ENCODE peak calls at places on chromosomes 2 and 18, in nine cellular contexts. V, P, M, J, R, S, U, K and Y are unnamed samples. For H3K27me3, the result is how much of the 10 kb centered on the place peaks cover.

GRCh38 chr18:57925706-57926105 is 118.3 kb upstream of the NEDD4L start:
- DNase-seq in S (no peak), V (no peak), U (no peak), K (peak), M (peak), J (no peak), P (no peak), R (no peak), Y (no peak)

GRCh38 chr2:109032229-109032800 is 43.3 kb upstream of the EDAR start:
- DNase-seq in P (no peak), U (no peak), V (no peak), J (no peak), R (no peak), M (no peak), S (peak), K (no peak), Y (no peak)

GRCh38 chr2:86333378-86333777 is 4.0 kb downstream of the REEP1 start:
- DNase-seq in S (no peak), M (no peak), K (no peak), P (no peak), V (no peak), J (no peak), R (no peak), U (no peak), Y (no peak)

GRCh38 chr2:217935245-217935879 is 67.4 kb downstream of the TNS1 start:
- DNase-seq in U (no peak), P (peak), S (no peak), V (no peak), K (no peak), M (peak), J (peak), R (no peak), Y (no peak)

GRCh38 chr2:173347305-173348168 is 7.1 kb upstream of the CDCA7 start:
- DNase-seq in R (no peak), J (no peak), S (no peak), U (no peak), K (no peak), M (no peak), V (no peak), P (no peak), Y (no peak)

GRCh38 chr18:60873708-60874107 is 459.5 kb upstream of the CDH20 start:
- DNase-seq in K (no peak), V (no peak), P (no peak), R (no peak), M (peak), S (no peak), U (no peak), J (no peak), Y (no peak)

GRCh38 chr2:44778221-44778654 is 163.3 kb upstream of the SIX3 start:
- DNase-seq in S (no peak), P (no peak), U (no peak), K (no peak), J (no peak), R (no peak), M (no peak), V (no peak), Y (no peak)

GRCh38 chr18:45408218-45408617 is 207.1 kb upstream of the SLC14A2 start:
- DNase-seq in V (no peak), U (no peak), J (no peak), K (no peak), R (no peak), P (no peak), M (no peak), S (no peak), Y (no peak)

GRCh38 chr2:214856116-214856515 is 46.6 kb upstream of the BARD1 start:
- DNase-seq in M (no peak), P (no peak), S (no peak), J (no peak), K (peak), U (no peak), V (no peak), R (no peak), Y (no peak)

GRCh38 chr2:140892911-140893637 is 1237.7 kb downstream of the LRP1B start:
- DNase-seq in S (no peak), V (no peak), M (no peak), R (no peak), U (no peak), K (no peak), P (no peak), J (no peak), Y (no peak)

GRCh38 chr2:19226871-19227270 is 131.6 kb downstream of the OSR1 start:
- DNase-seq in U (no peak), J (no peak), K (no peak), M (no peak), R (no peak), P (no peak), S (no peak), V (no peak), Y (no peak)

GRCh38 chr18:44943201-44943881 is 262.7 kb downstream of the SETBP1 start:
- DNase-seq in J (no peak), K (no peak), P (no peak), R (peak), V (no peak), M (no peak), U (no peak), S (no peak), Y (peak)

GRCh38 chr2:168699834-168700417 is 102.5 kb upstream of the NOSTRIN start:
- DNase-seq in V (peak), M (peak), J (peak), R (peak), U (no peak), P (peak), K (peak), S (no peak), Y (no peak)

GRCh38 chr2:215461836-215462532 is 26.1 kb upstream of the FN1 start:
- DNase-seq in J (no peak), V (no peak), R (no peak), U (no peak), P (no peak), K (no peak), S (no peak), M (peak), Y (no peak)

GRCh38 chr2:208036357-208036756 is 11.0 kb upstream of the PLEKHM3 start:
- DNase-seq in V (no peak), K (no peak), P (no peak), J (no peak), S (no peak), U (no peak), R (no peak), M (peak), Y (no peak)

GRCh38 chr2:217822296-217823252 is 180.2 kb downstream of the TNS1 start:
- DNase-seq in M (no peak), U (no peak), V (no peak), J (peak), P (no peak), K (no peak), S (no peak), R (no peak), Y (no peak)

GRCh38 chr2:96546797-96547196 is 10.2 kb downstream of the ARID5A start:
- DNase-seq in S (no peak), P (no peak), M (no peak), J (no peak), K (no peak), U (no peak), V (no peak), R (no peak), Y (no peak)

GRCh38 chr2:171893824-171894611 is at the start of gene SLC25A12:
- DNase-seq in P (peak), J (peak), M (peak), K (peak), V (peak), R (peak), S (peak), U (peak), Y (peak)

GRCh38 chr2:12824304-12824761 is 107.6 kb downstream of the TRIB2 start:
- DNase-seq in R (peak), V (no peak), U (no peak), M (peak), J (no peak), S (no peak), K (no peak), P (peak), Y (no peak)

GRCh38 chr2:29058082-29058481 is 16.2 kb downstream of the PCARE start:
- DNase-seq in M (no peak), J (no peak), S (no peak), K (no peak), U (no peak), P (no peak), R (no peak), V (no peak), Y (no peak)

GRCh38 chr2:181949047-181949446 is 36.6 kb upstream of the PPP1R1C start:
- DNase-seq in U (no peak), R (no peak), V (no peak), J (no peak), M (no peak), K (no peak), P (no peak), S (no peak), Y (no peak)

GRCh38 chr2:3666613-3666975 is 8.6 kb downstream of the ALLC start:
- DNase-seq in P (no peak), K (no peak), V (no peak), M (no peak), U (no peak), S (peak), J (no peak), R (no peak), Y (no peak)

GRCh38 chr2:63698825-63699548 is 110.2 kb downstream of the MDH1 start:
- DNase-seq in U (peak), J (no peak), R (peak), S (no peak), K (peak), P (peak), V (peak), M (peak), Y (peak)

GRCh38 chr2:2116657-2117056 is 214.4 kb downstream of the MYT1L start:
- DNase-seq in R (no peak), U (no peak), J (no peak), S (no peak), P (no peak), K (no peak), M (no peak), V (no peak), Y (no peak)

GRCh38 chr2:162908567-162908966 is 70.0 kb upstream of the KCNH7 start:
- DNase-seq in S (no peak), P (no peak), V (no peak), M (no peak), U (no peak), J (no peak), R (no peak), K (no peak), Y (peak)

GRCh38 chr2:201754683-201755415 is 25.9 kb downstream of the ALS2 start:
- DNase-seq in M (no peak), V (no peak), J (no peak), S (no peak), R (no peak), P (no peak), U (no peak), K (no peak), Y (no peak)

GRCh38 chr2:170425291-170425751 is 247.4 kb downstream of the MYO3B start:
- DNase-seq in S (no peak), M (peak), R (peak), J (no peak), U (no peak), V (peak), K (no peak), P (no peak), Y (no peak)

GRCh38 chr2:235514627-235515363 is 21.0 kb downstream of the AGAP1 start:
- DNase-seq in V (no peak), M (no peak), U (no peak), R (peak), S (no peak), J (peak), P (no peak), K (no peak), Y (no peak)

GRCh38 chr2:135218426-135218825 is 166.3 kb downstream of the RAB3GAP1 start:
- DNase-seq in S (no peak), M (no peak), P (no peak), K (no peak), V (no peak), J (no peak), R (no peak), U (no peak), Y (no peak)

GRCh38 chr2:27262379-27263286 is at the start of gene SLC30A3:
- DNase-seq in P (peak), J (peak), V (peak), M (peak), R (peak), S (peak), K (no peak), U (no peak), Y (no peak)

GRCh38 chr2:152762202-152762601 is 43.8 kb downstream of the ARL6IP6 start:
- DNase-seq in J (no peak), K (peak), S (no peak), V (no peak), M (peak), P (no peak), U (no peak), R (peak), Y (no peak)

GRCh38 chr2:232901711-232902578 is 31.9 kb downstream of the SNORC start:
- DNase-seq in V (no peak), S (no peak), R (peak), K (peak), M (peak), P (no peak), U (no peak), J (no peak), Y (no peak)

GRCh38 chr2:10043906-10044601 is 704 bp downstream of the KLF11 start:
- DNase-seq in V (peak), J (peak), K (peak), U (peak), M (peak), R (peak), P (peak), S (peak), Y (no peak)

GRCh38 chr2:231928901-231929725 is 2.9 kb upstream of the NPPC start:
- DNase-seq in S (peak), K (no peak), V (no peak), P (no peak), U (no peak), M (no peak), R (no peak), J (no peak), Y (no peak)

GRCh38 chr2:61135510-61135909 is 26.5 kb upstream of the C2orf74 start:
- DNase-seq in V (no peak), S (no peak), R (peak), U (no peak), P (no peak), M (peak), J (no peak), K (no peak), Y (no peak)

GRCh38 chr2:11656252-11656651 is 13.7 kb downstream of the NTSR2 start:
- DNase-seq in U (no peak), S (no peak), K (no peak), V (no peak), J (no peak), M (no peak), P (no peak), R (no peak), Y (no peak)

GRCh38 chr2:11657646-11658045 is 12.3 kb downstream of the NTSR2 start:
- DNase-seq in K (no peak), M (no peak), P (no peak), S (no peak), R (no peak), J (no peak), V (no peak), U (no peak), Y (no peak)

GRCh38 chr2:11656671-11657101 is 13.3 kb downstream of the NTSR2 start:
- DNase-seq in V (peak), J (no peak), K (no peak), S (no peak), P (no peak), U (no peak), R (no peak), M (no peak), Y (no peak)

GRCh38 chr2:11658208-11658607 is 11.8 kb downstream of the NTSR2 start:
- DNase-seq in M (no peak), J (no peak), P (no peak), R (no peak), V (no peak), S (no peak), U (no peak), K (no peak), Y (no peak)

DNA sequence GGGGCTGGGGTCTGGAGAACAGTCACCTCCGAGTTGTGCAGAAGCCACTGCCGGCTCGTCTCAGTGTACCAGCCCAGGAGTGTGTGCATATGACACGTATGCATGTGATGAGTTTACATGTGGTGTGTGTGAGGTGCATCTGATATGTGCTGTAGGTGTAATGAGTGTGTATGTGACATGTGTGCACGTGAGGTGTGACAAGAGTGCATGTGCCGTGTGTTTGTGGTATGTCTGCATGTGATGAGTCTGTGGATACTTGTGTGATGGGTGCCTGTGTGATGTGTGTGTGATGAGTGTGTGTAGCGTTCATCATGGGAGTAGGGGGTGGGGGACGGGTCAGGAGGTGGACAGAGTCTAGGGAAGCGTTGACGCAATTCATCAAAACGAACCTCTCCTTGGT is 12.8 kb downstream of the NTSR2 start:
- DNase-seq in J (no peak), V (no peak), P (no peak), R (no peak), M (no peak), K (no peak), S (no peak), U (no peak), Y (no peak)
- H3K27me3 ChIP-seq in J (under half), V (under half), P (under half), R (under half), M (under half), K (under half), S (under half), U (under half), Y (under half)

GRCh38 chr2:98914713-98915580 is 21.1 kb downstream of the CRACDL start:
- DNase-seq in U (no peak), M (no peak), J (no peak), P (no peak), V (no peak), K (no peak), R (no peak), S (no peak), Y (no peak)

GRCh38 chr2:98912957-98913915 is 22.8 kb downstream of the CRACDL start:
- DNase-seq in P (no peak), K (no peak), M (peak), U (no peak), R (no peak), V (no peak), S (peak), J (no peak), Y (no peak)

GRCh38 chr2:98913916-98914712 is 21.9 kb downstream of the CRACDL start:
- DNase-seq in U (no peak), P (no peak), R (no peak), J (peak), S (no peak), V (no peak), K (no peak), M (no peak), Y (no peak)

GRCh38 chr2:98915751-98916358 is 20.2 kb downstream of the CRACDL start:
- DNase-seq in U (no peak), R (no peak), P (no peak), V (no peak), J (no peak), K (no peak), M (peak), S (no peak), Y (no peak)

DNA sequence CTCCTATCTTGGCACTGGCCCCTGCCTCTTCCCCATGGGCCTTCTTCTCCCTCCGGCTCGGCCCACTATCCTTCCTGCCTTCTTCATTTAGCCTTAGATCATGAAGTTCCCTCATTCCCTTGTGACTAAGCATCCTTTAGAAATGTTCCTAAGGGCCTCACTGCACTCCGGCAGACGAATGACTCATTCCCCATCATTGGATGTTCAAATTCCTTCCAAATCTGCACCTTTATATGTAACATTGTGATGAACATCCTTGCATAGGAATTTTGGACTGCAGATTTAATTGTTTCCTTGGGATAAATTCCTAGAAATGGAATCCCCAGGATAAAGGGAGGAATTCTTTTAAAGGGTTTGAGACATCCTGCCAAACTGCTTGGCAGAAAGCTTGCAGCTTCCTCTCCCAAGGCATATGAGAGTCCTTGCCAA is 19.0 kb downstream of the CRACDL start:
- DNase-seq in J (no peak), M (peak), U (no peak), P (no peak), R (peak), S (no peak), K (peak), V (no peak), Y (no peak)
- H3K27me3 ChIP-seq in J (under half), M (under half), U (under half), P (under half), R (under half), S (under half), K (under half), V (under half), Y (under half)

DNA sequence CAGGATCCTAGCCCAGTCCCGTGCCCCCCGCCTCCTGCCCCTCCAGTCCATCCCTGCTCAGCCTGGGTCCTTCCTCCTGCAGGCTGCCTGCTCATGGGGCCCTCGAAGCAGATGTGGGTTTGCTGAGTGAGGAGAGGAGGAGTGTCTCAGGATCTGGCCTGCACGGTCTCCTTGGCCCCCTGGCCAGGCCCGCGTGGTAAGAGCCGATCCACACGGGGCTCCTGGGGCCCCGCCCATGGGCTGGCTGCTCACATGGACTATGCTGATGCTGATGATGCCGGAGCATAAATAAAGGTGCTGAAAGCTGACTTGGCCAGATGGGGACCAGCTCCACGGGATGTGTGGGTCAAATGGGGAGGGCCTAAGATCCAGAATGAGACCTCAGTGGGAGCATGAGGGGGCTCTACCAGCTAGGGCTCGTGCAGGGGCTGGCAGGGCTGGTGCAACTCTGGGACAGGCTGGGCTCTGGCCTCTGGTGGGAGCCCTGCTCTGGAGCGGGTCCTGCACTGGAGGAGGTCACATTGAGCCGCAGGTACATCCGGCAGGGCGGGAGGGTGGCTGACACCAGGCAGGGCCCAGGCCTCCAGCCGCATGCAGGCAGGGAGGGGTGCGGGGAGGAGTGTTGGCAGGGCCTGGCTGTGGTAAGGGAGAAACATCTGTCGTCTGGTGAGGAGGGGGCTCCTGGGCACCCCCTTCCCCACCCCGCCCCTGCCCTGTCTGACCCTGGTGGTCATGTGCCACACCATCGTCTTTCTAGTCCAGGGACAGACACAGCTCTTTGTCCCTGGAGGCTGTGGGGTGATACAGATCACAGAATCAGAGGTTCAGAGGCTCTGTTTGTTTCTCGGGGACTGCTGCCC is 275.3 kb upstream of the HDAC4 start:
- DNase-seq in V (no peak), R (no peak), M (no peak), S (peak), K (no peak), U (no peak), P (no peak), J (no peak), Y (no peak)
- H3K27me3 ChIP-seq in V (under half), R (under half), M (under half), S (under half), K (under half), U (under half), P (under half), J (under half), Y (under half)

DNA sequence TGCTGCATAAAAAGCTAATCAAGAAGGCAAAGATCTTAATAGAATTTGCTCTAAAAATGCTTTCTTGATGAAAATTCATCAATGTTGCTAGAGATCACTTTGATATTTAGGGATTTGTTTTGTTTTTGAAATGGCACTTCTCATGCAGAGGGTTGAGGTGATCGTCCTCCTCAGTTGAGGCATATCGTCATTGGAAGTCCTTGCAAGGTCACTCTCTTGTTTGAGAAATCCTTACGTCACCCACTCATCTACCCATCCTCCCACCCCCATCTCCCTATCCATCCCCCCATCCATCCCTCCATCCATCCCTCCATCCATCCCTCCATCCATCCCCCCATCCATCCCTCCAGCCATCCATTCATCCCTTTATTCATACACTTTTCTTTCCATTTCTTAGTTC is 133.7 kb downstream of the THNSL2 start:
- DNase-seq in K (no peak), S (no peak), U (no peak), J (no peak), M (no peak), P (no peak), V (no peak), R (no peak), Y (no peak)
- H3K27me3 ChIP-seq in K (under half), S (under half), U (under half), J (under half), M (under half), P (under half), V (under half), R (under half), Y (under half)

GRCh38 chr2:223619486-223620129 is 17.4 kb upstream of the SCG2 start:
- DNase-seq in S (no peak), P (no peak), V (no peak), R (no peak), J (no peak), M (no peak), U (no peak), K (no peak), Y (no peak)
- H3K27me3 ChIP-seq in S (under half), P (under half), V (under half), R (under half), J (under half), M (under half), U (under half), K (under half), Y (under half)